ENCODE peak calls at places on chromosomes 4 and X, in nine cellular contexts. N is CD8-positive, alpha-beta T cell; S is esophagus squamous epithelium; J is GM23338; A is pancreas; U is thoracic aorta; H is BE2C; G is hepatocyte; D is neural progenitor cell. X is an unnamed sample. For H3K27me3 and H3K36me3, the result is how much of the 10 kb centered on the place peaks cover.

GRCh38 chr4:111064342-111064993 is 441.6 kb upstream of the PITX2 start:
- DNase-seq in J (peak), G (no peak), D (no peak), A (no peak), U (no peak), N (no peak), H (no peak), S (no peak), X (peak)

GRCh38 chrX:10622197-10622596 is 1.8 kb upstream of the MID1 start:
- DNase-seq in J (no peak), A (no peak), U (no peak), G (no peak), S (no peak), D (no peak), N (no peak), H (no peak), X (no peak)

GRCh38 chrX:39477438-39478120 is 620.2 kb downstream of the BCOR start:
- DNase-seq in H (no peak), N (peak), A (peak), G (peak), U (no peak), J (peak), S (no peak), D (peak), X (peak)

GRCh38 chr4:75514949-75515612 is 808 bp downstream of the THAP6 start:
- DNase-seq in N (no peak), A (no peak), J (no peak), H (no peak), G (no peak), U (no peak), D (peak), S (no peak), X (no peak)

GRCh38 chr4:110769578-110769977 is 146.7 kb upstream of the PITX2 start:
- DNase-seq in A (no peak), J (no peak), D (no peak), H (no peak), G (no peak), S (no peak), U (no peak), N (no peak), X (no peak)

GRCh38 chrX:38940547-38940946 is 139.3 kb downstream of the MID1IP1 start:
- DNase-seq in A (no peak), S (no peak), N (no peak), H (no peak), G (no peak), U (no peak), D (no peak), J (no peak), X (peak)

GRCh38 chrX:106611682-106612402 is at the start of gene RADX:
- DNase-seq in N (peak), H (peak), D (peak), G (peak), A (peak), S (peak), J (peak), U (peak), X (peak)

GRCh38 chr4:86895692-86896488 is 3.7 kb upstream of the C4orf36 start:
- DNase-seq in A (no peak), J (peak), D (peak), N (peak), H (peak), U (no peak), S (no peak), G (peak), X (peak)

GRCh38 chr4:140012688-140013087 is 141.3 kb downstream of the MAML3 start:
- DNase-seq in D (peak), H (peak), S (no peak), U (no peak), J (peak), A (peak), N (peak), G (peak), X (peak)

GRCh38 chrX:136714626-136715599 is 65.8 kb downstream of the ARHGEF6 start:
- DNase-seq in G (no peak), D (no peak), U (no peak), A (no peak), N (no peak), J (no peak), S (no peak), H (no peak), X (no peak)

GRCh38 chrX:103369479-103369878 is 6.9 kb upstream of the BEX3 start:
- DNase-seq in G (no peak), D (no peak), J (no peak), U (no peak), N (no peak), S (no peak), A (no peak), H (no peak), X (no peak)

GRCh38 chrX:137695405-137695804 is 129.5 kb downstream of the ZIC3 start:
- DNase-seq in G (no peak), N (no peak), S (no peak), H (no peak), U (no peak), A (no peak), J (peak), D (peak), X (no peak)

GRCh38 chr4:116018831-116019230 is 905.4 kb upstream of the NDST4 start:
- DNase-seq in A (no peak), S (no peak), D (no peak), J (no peak), H (no peak), U (no peak), N (no peak), G (no peak), X (peak)

GRCh38 chr4:71713611-71714203 is 70.2 kb downstream of the GC start:
- DNase-seq in J (peak), S (no peak), H (no peak), A (no peak), D (peak), U (no peak), N (no peak), G (peak), X (peak)

GRCh38 chr4:42709392-42710065 is 52.6 kb upstream of the ATP8A1 start:
- DNase-seq in J (no peak), A (no peak), U (no peak), G (peak), H (no peak), N (no peak), S (no peak), D (no peak), X (no peak)

GRCh38 chrX:18828832-18829404 is 121.5 kb downstream of the PPEF1 start:
- DNase-seq in G (peak), U (no peak), J (no peak), D (no peak), S (no peak), A (no peak), H (peak), N (no peak), X (peak)

GRCh38 chr4:100299441-100299840 is 109.2 kb upstream of the DDIT4L start:
- DNase-seq in U (no peak), N (no peak), J (no peak), S (no peak), D (no peak), A (no peak), H (no peak), G (no peak), X (peak)

GRCh38 chr4:107794001-107794400 is 30.7 kb upstream of the SGMS2 start:
- DNase-seq in N (no peak), G (peak), A (no peak), U (no peak), H (no peak), S (no peak), D (peak), J (peak), X (no peak)

GRCh38 chr4:169810325-169811323 is 52.9 kb upstream of the HPF1 start:
- DNase-seq in H (peak), S (no peak), U (no peak), D (peak), A (peak), N (peak), G (peak), J (peak), X (peak)

GRCh38 chrX:78753571-78753970 is 6.1 kb downstream of the LPAR4 start:
- DNase-seq in U (no peak), N (no peak), H (no peak), J (no peak), S (no peak), D (no peak), G (no peak), A (no peak), X (no peak)

GRCh38 chrX:133608406-133608805 is 193.1 kb upstream of the GPC4 start:
- DNase-seq in D (no peak), U (no peak), N (no peak), H (no peak), G (no peak), A (no peak), S (no peak), J (no peak), X (peak)

GRCh38 chrX:68682790-68683189 is 35.3 kb downstream of the STARD8 start:
- DNase-seq in U (no peak), N (no peak), H (no peak), A (no peak), G (no peak), D (no peak), J (no peak), S (no peak), X (no peak)
- H3K27me3 ChIP-seq in U (under half), N (under half), H (under half), A (under half), G (under half), D (under half), J (under half), S (under half), X (under half)

GRCh38 chrX:37697169-37697760 is 11.7 kb downstream of the XK start:
- DNase-seq in A (peak), J (no peak), H (no peak), N (no peak), G (no peak), S (no peak), D (no peak), U (no peak), X (peak)
- TF ChIP-seq CTCF in A (no peak), J (no peak), H (no peak), N (no peak), G (no peak), S (no peak), D (no peak), U (no peak), X (no peak)

GRCh38 chr4:5626916-5627315 is 81.4 kb downstream of the EVC2 start:
- DNase-seq in S (no peak), U (no peak), J (no peak), D (no peak), A (no peak), G (no peak), H (no peak), N (no peak), X (no peak)

GRCh38 chr4:5619913-5620625 is 88.3 kb downstream of the EVC2 start:
- DNase-seq in H (no peak), A (no peak), U (no peak), S (no peak), J (no peak), G (no peak), D (no peak), N (no peak), X (no peak)

GRCh38 chr4:5618051-5619010 is 90.0 kb downstream of the EVC2 start:
- DNase-seq in A (no peak), N (no peak), G (no peak), S (no peak), H (no peak), U (no peak), D (no peak), J (no peak), X (no peak)

GRCh38 chr4:5622596-5622995 is 85.8 kb downstream of the EVC2 start:
- DNase-seq in G (no peak), A (no peak), U (no peak), H (no peak), D (no peak), J (no peak), N (no peak), S (no peak), X (no peak)
- H3K36me3 ChIP-seq in G (under half), A (under half), U (half or more), H (under half), D (under half), J (under half), N (under half), S (under half), X (under half)

GRCh38 chr4:91924625-91925024 is 379.1 kb upstream of the GRID2 start:
- DNase-seq in H (no peak), S (no peak), N (no peak), D (no peak), U (no peak), J (no peak), A (no peak), G (no peak), X (no peak)
- H3K27me3 ChIP-seq in H (under half), S (under half), N (under half), D (under half), U (under half), J (under half), A (under half), G (under half), X (under half)

X was measured in bronchial epithelial cell.